ENCODE peak calls at places on chromosomes 1 and 21, in ten cellular contexts. A is A549, U is vagina, B is body of pancreas, T is epithelial cell of esophagus, Q is foreskin fibroblast, K is heart right ventricle, Z is testis, H is coronary artery, R is transverse colon. I is an unnamed sample.

GRCh38 chr1:41423511-41424191 is 60.8 kb downstream of the EDN2 start:
- DNase-seq in A (no peak), U (no peak), B (peak; percentile 40), T (no peak), Q (no peak), K (peak; percentile 49), Z (peak; percentile 28), H (no peak), R (peak; percentile 18), I (no peak)

GRCh38 chr1:64982134-64982533 is 15.8 kb upstream of the JAK1 start:
- DNase-seq in A (peak; percentile 56), U (no peak), B (peak; percentile 41), T (peak; percentile 74), Q (no peak), K (no peak), Z (no peak), H (no peak), R (no peak), I (no peak)

GRCh38 chr1:37347104-37347503 is 127.3 kb upstream of the ZC3H12A start:
- DNase-seq in A (no peak), U (no peak), B (no peak), T (no peak), Q (no peak), K (no peak), Z (no peak), H (no peak), R (no peak), I (no peak)

GRCh38 chr1:42757892-42758275 is 8.9 kb downstream of the P3H1 start:
- DNase-seq in A (no peak), U (no peak), B (no peak), T (peak; percentile 68), Q (no peak), K (no peak), Z (no peak), H (no peak), R (no peak), I (no peak)

GRCh38 chr1:84078108-84078823 is 65.8 kb upstream of the PRKACB start:
- DNase-seq in A (no peak), U (no peak), B (peak; percentile 9), T (peak; percentile 24), Q (peak; percentile 20), K (peak; percentile 12), Z (peak; percentile 57), H (peak; percentile 79), R (no peak), I (no peak)

GRCh38 chr1:4762146-4762545 is 107.7 kb downstream of the AJAP1 start:
- DNase-seq in A (no peak), U (no peak), B (no peak), T (no peak), Q (no peak), K (no peak), Z (no peak), H (no peak), R (no peak), I (no peak)

GRCh38 chr1:27009601-27010197 is 3.0 kb downstream of the TENT5B start:
- DNase-seq in A (no peak), U (no peak), B (peak; percentile 85), T (peak; percentile 90), Q (no peak), K (peak; percentile 50), Z (no peak), H (no peak), R (peak; percentile 60), I (no peak)

GRCh38 chr1:98232678-98233077 is 311.8 kb upstream of the DPYD start:
- DNase-seq in A (no peak), U (no peak), B (no peak), T (no peak), Q (no peak), K (no peak), Z (no peak), H (no peak), R (no peak), I (no peak)

GRCh38 chr21:44443891-44444285 is 11.4 kb upstream of the LRRC3 start:
- DNase-seq in A (no peak), U (no peak), B (no peak), T (no peak), Q (no peak), K (no peak), Z (no peak), H (no peak), R (no peak), I (no peak)

GRCh38 chr1:224092601-224093000 is 21.3 kb upstream of the FBXO28 start:
- DNase-seq in A (no peak), U (no peak), B (no peak), T (no peak), Q (no peak), K (no peak), Z (no peak), H (no peak), R (no peak), I (no peak)

DNA sequence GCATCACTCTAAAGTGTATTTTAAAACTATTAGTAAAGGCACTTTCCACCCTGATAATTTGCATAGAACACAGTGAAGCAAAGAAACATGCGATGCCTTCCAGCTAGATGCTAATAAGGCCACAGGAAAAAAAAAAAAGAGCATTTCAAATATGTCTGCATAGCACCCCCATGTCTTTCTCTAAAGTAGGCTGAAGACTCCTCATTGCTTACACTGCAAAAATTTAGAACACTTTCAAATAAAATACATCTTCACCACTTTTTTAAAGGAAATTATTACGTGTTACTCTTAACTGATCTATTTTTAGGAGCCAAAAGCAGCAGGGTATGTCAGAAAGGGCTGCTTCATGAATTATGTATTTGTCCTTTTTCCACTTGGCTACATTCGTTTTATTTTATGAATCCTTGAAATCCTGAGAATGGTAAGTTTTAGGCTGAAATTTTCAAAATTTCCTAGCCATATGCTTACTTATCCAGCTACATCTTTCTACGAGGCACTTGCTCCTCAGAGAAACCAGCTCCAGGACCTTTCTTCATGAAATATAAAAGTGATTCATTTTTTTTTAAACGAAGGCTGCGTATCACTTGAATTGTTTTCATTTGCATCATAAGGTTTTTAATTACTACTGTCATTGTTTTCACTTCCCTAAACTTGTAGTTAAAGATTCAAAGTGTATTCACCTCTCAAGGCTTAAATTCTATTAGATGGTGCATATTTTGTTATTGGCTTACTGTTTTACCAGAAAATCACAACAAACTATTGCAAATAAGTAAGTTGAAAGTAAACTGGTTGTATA is 513.0 kb downstream of the PTPRC start:
- DNase-seq in A (no peak), U (no peak), B (no peak), T (no peak), Q (no peak), K (no peak), Z (no peak), H (no peak), R (no peak), I (no peak)
- H3K4me3 ChIP-seq in A (no peak overlapping the region), U (no peak overlapping the region), B (no peak overlapping the region), T (no peak overlapping the region), Q (no peak overlapping the region), K (no peak overlapping the region), Z (no peak overlapping the region), H (no peak overlapping the region), R (no peak overlapping the region), I (no peak overlapping the region)

GRCh38 chr1:91026777-91027176 is 4.9 kb upstream of the ZNF644 start:
- DNase-seq in A (no peak), U (no peak), B (no peak), T (peak; percentile 50), Q (no peak), K (no peak), Z (no peak), H (no peak), R (no peak), I (no peak)
- TF ChIP-seq CTCF in A (no peak), U (no peak), B (no peak), T (peak; percentile 32), Q (peak; percentile 18), K (no peak), Z (no peak), H (no peak), R (no peak), I (no peak)

GRCh38 chr1:167492509-167492910 is 25.8 kb downstream of the CD247 start:
- DNase-seq in A (no peak), U (no peak), B (no peak), T (no peak), Q (no peak), K (no peak), Z (no peak), H (no peak), R (no peak), I (no peak)
- H3K4me3 ChIP-seq in A (no peak overlapping the region), U (no peak overlapping the region), B (no peak overlapping the region), T (no peak overlapping the region), Q (no peak overlapping the region), K (no peak overlapping the region), Z (no peak overlapping the region), H (no peak overlapping the region), R (no peak overlapping the region), I (no peak overlapping the region)

GRCh38 chr1:8396083-8396911 is 78.4 kb downstream of the SLC45A1 start:
- DNase-seq in A (no peak), U (no peak), B (no peak), T (no peak), Q (peak; percentile 58), K (no peak), Z (no peak), H (no peak), R (no peak), I (no peak)

GRCh38 chr1:8398086-8398485 is 80.2 kb downstream of the SLC45A1 start:
- DNase-seq in A (no peak), U (no peak), B (no peak), T (no peak), Q (no peak), K (no peak), Z (no peak), H (no peak), R (no peak), I (no peak)

GRCh38 chr1:8397511-8397910 is 79.6 kb downstream of the SLC45A1 start:
- DNase-seq in A (no peak), U (no peak), B (no peak), T (no peak), Q (peak; percentile 71), K (no peak), Z (no peak), H (no peak), R (no peak), I (no peak)

GRCh38 chr1:8396912-8397406 is 79.0 kb downstream of the SLC45A1 start:
- DNase-seq in A (peak; percentile 36), U (no peak), B (no peak), T (peak; percentile 96), Q (peak; percentile 98), K (no peak), Z (no peak), H (no peak), R (peak; percentile 34), I (peak; percentile 74)

DNA sequence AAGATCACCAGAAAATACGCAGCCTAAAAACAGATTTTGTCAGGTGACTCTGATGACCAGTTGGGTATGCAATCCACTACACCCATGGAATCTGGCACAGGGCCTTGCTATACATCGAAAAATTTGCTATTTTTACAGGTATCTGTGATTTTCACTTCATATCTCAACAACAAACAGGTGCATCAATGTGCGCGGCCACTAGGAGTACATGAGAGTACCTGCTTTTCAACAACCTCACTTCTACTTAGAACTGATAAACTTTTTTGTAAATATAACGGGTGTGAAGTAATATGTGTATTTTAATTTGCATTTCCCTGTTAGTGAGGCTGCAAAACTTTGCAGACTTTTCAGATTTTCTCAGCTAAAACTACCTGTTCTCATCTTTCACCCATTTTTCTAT is 80.8 kb downstream of the SLC45A1 start:
- DNase-seq in A (no peak), U (no peak), B (no peak), T (no peak), Q (no peak), K (no peak), Z (no peak), H (no peak), R (no peak), I (no peak)
- TF ChIP-seq CTCF in A (no peak), U (no peak), B (no peak), T (no peak), Q (no peak), K (no peak), Z (no peak), H (no peak), R (peak; percentile 33), I (no peak)

GRCh38 chr1:154609398-154610380 is 1.7 kb upstream of the ADAR start:
- DNase-seq in A (no peak), U (no peak), B (no peak), T (peak; percentile 62), Q (peak; percentile 33), K (no peak), Z (no peak), H (no peak), R (peak; percentile 27), I (no peak)
- H3K4me3 ChIP-seq in A (no peak overlapping the region), U (no peak overlapping the region), B (no peak overlapping the region), T (no peak overlapping the region), Q (no peak overlapping the region), K (no peak overlapping the region), Z (no peak overlapping the region), H (no peak overlapping the region), R (no peak overlapping the region), I (no peak overlapping the region)